ENCODE peak calls at places on chromosomes 5 and 9, in nine cellular contexts. One of them, this sample, is unnamed.

GRCh38 chr5:113581388-113581787 is 67.9 kb downstream of the YTHDC2 start:
- DNase-seq in foreskin fibroblast: no peak
- DNase-seq in lower lobe of right lung: no peak
- DNase-seq in brain microvascular endothelial cell: no peak
- DNase-seq in WERI-Rb-1: no peak
- DNase-seq in psoas muscle: no peak
- DNase-seq in PC-3: no peak
- DNase-seq in IMR-90: no peak
- DNase-seq in heart right ventricle: no peak
- DNase-seq in this sample: peak

GRCh38 chr9:127661342-127661741 is 45.4 kb upstream of the CFAP157 start:
- DNase-seq in PC-3: no peak
- DNase-seq in lower lobe of right lung: no peak
- DNase-seq in foreskin fibroblast: no peak
- DNase-seq in IMR-90: no peak
- DNase-seq in psoas muscle: no peak
- DNase-seq in WERI-Rb-1: peak
- DNase-seq in heart right ventricle: no peak
- DNase-seq in brain microvascular endothelial cell: no peak
- DNase-seq in this sample: peak

GRCh38 chr5:84634256-84634655 is 249.6 kb upstream of the EDIL3 start:
- DNase-seq in foreskin fibroblast: no peak
- DNase-seq in brain microvascular endothelial cell: peak
- DNase-seq in heart right ventricle: no peak
- DNase-seq in PC-3: peak
- DNase-seq in psoas muscle: peak
- DNase-seq in IMR-90: peak
- DNase-seq in WERI-Rb-1: no peak
- DNase-seq in lower lobe of right lung: peak
- DNase-seq in this sample: no peak

GRCh38 chr5:129591508-129592160 is 131.5 kb downstream of the ADAMTS19 start:
- DNase-seq in lower lobe of right lung: no peak
- DNase-seq in IMR-90: no peak
- DNase-seq in psoas muscle: no peak
- DNase-seq in WERI-Rb-1: no peak
- DNase-seq in PC-3: no peak
- DNase-seq in foreskin fibroblast: peak
- DNase-seq in heart right ventricle: no peak
- DNase-seq in brain microvascular endothelial cell: no peak
- DNase-seq in this sample: no peak

GRCh38 chr9:134382733-134383132 is 56.5 kb downstream of the RXRA start:
- DNase-seq in IMR-90: no peak
- DNase-seq in heart right ventricle: no peak
- DNase-seq in foreskin fibroblast: no peak
- DNase-seq in WERI-Rb-1: no peak
- DNase-seq in brain microvascular endothelial cell: no peak
- DNase-seq in psoas muscle: no peak
- DNase-seq in lower lobe of right lung: no peak
- DNase-seq in PC-3: no peak
- DNase-seq in this sample: no peak

GRCh38 chr9:124770359-124771020 is 621 bp downstream of the NR6A1 start:
- DNase-seq in WERI-Rb-1: peak
- DNase-seq in psoas muscle: peak
- DNase-seq in PC-3: no peak
- DNase-seq in brain microvascular endothelial cell: no peak
- DNase-seq in foreskin fibroblast: no peak
- DNase-seq in heart right ventricle: no peak
- DNase-seq in lower lobe of right lung: peak
- DNase-seq in IMR-90: no peak
- DNase-seq in this sample: no peak

GRCh38 chr9:37936965-37937364 is 33.0 kb upstream of the SLC25A51 start:
- DNase-seq in psoas muscle: no peak
- DNase-seq in foreskin fibroblast: peak
- DNase-seq in heart right ventricle: peak
- DNase-seq in WERI-Rb-1: peak
- DNase-seq in PC-3: no peak
- DNase-seq in IMR-90: peak
- DNase-seq in brain microvascular endothelial cell: peak
- DNase-seq in lower lobe of right lung: peak
- DNase-seq in this sample: peak

GRCh38 chr5:53090229-53090628 is 19.3 kb downstream of the MOCS2 start:
- DNase-seq in foreskin fibroblast: no peak
- DNase-seq in lower lobe of right lung: no peak
- DNase-seq in WERI-Rb-1: no peak
- DNase-seq in PC-3: no peak
- DNase-seq in IMR-90: no peak
- DNase-seq in psoas muscle: no peak
- DNase-seq in brain microvascular endothelial cell: no peak
- DNase-seq in heart right ventricle: no peak
- DNase-seq in this sample: no peak

GRCh38 chr5:181245427-181246275 is 1.9 kb upstream of the RACK1 start:
- DNase-seq in PC-3: no peak
- DNase-seq in psoas muscle: peak
- DNase-seq in lower lobe of right lung: no peak
- DNase-seq in WERI-Rb-1: no peak
- DNase-seq in heart right ventricle: no peak
- DNase-seq in IMR-90: no peak
- DNase-seq in brain microvascular endothelial cell: no peak
- DNase-seq in foreskin fibroblast: no peak
- DNase-seq in this sample: no peak

GRCh38 chr9:1337169-1337568 is 287.0 kb downstream of the DMRT2 start:
- DNase-seq in PC-3: peak
- DNase-seq in lower lobe of right lung: no peak
- DNase-seq in WERI-Rb-1: no peak
- DNase-seq in heart right ventricle: no peak
- DNase-seq in psoas muscle: no peak
- DNase-seq in foreskin fibroblast: peak
- DNase-seq in brain microvascular endothelial cell: no peak
- DNase-seq in IMR-90: no peak
- DNase-seq in this sample: no peak

GRCh38 chr5:160802567-160802966 is 49.4 kb downstream of the ATP10B start:
- DNase-seq in IMR-90: no peak
- DNase-seq in WERI-Rb-1: no peak
- DNase-seq in foreskin fibroblast: no peak
- DNase-seq in lower lobe of right lung: no peak
- DNase-seq in brain microvascular endothelial cell: no peak
- DNase-seq in heart right ventricle: no peak
- DNase-seq in PC-3: no peak
- DNase-seq in psoas muscle: no peak
- DNase-seq in this sample: no peak

GRCh38 chr9:17900604-17901003 is 321.7 kb downstream of the SH3GL2 start:
- DNase-seq in heart right ventricle: no peak
- DNase-seq in IMR-90: peak
- DNase-seq in WERI-Rb-1: no peak
- DNase-seq in psoas muscle: no peak
- DNase-seq in PC-3: no peak
- DNase-seq in foreskin fibroblast: no peak
- DNase-seq in lower lobe of right lung: no peak
- DNase-seq in brain microvascular endothelial cell: no peak
- DNase-seq in this sample: no peak

GRCh38 chr9:17907780-17908513 is 329.1 kb downstream of the SH3GL2 start:
- DNase-seq in brain microvascular endothelial cell: no peak
- DNase-seq in IMR-90: no peak
- DNase-seq in lower lobe of right lung: no peak
- DNase-seq in WERI-Rb-1: no peak
- DNase-seq in heart right ventricle: no peak
- DNase-seq in psoas muscle: no peak
- DNase-seq in PC-3: no peak
- DNase-seq in foreskin fibroblast: no peak
- DNase-seq in this sample: peak

GRCh38 chr9:17906841-17907779 is 328.2 kb downstream of the SH3GL2 start:
- DNase-seq in psoas muscle: peak
- DNase-seq in IMR-90: no peak
- DNase-seq in lower lobe of right lung: no peak
- DNase-seq in PC-3: no peak
- DNase-seq in foreskin fibroblast: no peak
- DNase-seq in heart right ventricle: no peak
- DNase-seq in WERI-Rb-1: peak
- DNase-seq in brain microvascular endothelial cell: no peak
- DNase-seq in this sample: no peak

DNA sequence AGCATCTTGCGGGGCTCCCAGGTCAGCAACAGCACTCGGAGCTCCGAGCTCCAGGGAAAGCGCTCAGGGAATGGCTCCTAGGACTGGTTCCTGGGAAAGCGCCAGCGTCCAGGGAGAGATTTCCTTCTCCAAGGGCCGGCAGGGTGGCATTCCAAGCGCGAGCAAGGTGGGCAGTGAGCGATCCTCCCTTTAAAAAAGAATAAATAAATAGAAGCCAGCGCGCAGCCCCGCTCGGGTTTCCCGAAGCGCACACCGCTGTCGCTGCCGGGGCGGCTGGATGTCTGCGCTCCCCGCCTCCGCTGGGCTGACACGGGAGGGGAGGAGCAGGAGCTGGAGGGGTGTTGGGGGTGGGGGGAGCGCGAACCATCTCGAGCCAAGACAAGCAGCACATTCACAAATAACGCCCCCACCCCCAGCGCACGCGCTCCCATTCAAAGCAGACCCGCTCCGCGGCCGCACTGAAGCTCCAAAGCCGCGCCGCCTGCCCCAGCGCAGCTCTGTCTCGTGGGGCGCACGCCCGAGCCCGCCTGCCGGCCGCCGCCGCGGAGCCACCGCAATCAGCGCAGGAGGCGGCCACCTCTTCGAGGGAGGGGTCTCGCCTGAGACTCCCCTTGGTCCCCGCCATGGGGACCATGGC is 327.5 kb downstream of the SH3GL2 start:
- DNase-seq in IMR-90: no peak
- DNase-seq in foreskin fibroblast: no peak
- DNase-seq in lower lobe of right lung: peak
- DNase-seq in PC-3: no peak
- DNase-seq in WERI-Rb-1: peak
- DNase-seq in heart right ventricle: no peak
- DNase-seq in psoas muscle: peak
- DNase-seq in brain microvascular endothelial cell: no peak
- DNase-seq in this sample: peak
- TF ChIP-seq CTCF in IMR-90: no peak
- TF ChIP-seq CTCF in foreskin fibroblast: no peak
- TF ChIP-seq CTCF in lower lobe of right lung: no peak
- TF ChIP-seq CTCF in PC-3: no peak
- TF ChIP-seq CTCF in WERI-Rb-1: no peak
- TF ChIP-seq CTCF in heart right ventricle: no peak
- TF ChIP-seq CTCF in psoas muscle: no peak
- TF ChIP-seq CTCF in brain microvascular endothelial cell: no peak
- TF ChIP-seq CTCF in this sample: no peak

DNA sequence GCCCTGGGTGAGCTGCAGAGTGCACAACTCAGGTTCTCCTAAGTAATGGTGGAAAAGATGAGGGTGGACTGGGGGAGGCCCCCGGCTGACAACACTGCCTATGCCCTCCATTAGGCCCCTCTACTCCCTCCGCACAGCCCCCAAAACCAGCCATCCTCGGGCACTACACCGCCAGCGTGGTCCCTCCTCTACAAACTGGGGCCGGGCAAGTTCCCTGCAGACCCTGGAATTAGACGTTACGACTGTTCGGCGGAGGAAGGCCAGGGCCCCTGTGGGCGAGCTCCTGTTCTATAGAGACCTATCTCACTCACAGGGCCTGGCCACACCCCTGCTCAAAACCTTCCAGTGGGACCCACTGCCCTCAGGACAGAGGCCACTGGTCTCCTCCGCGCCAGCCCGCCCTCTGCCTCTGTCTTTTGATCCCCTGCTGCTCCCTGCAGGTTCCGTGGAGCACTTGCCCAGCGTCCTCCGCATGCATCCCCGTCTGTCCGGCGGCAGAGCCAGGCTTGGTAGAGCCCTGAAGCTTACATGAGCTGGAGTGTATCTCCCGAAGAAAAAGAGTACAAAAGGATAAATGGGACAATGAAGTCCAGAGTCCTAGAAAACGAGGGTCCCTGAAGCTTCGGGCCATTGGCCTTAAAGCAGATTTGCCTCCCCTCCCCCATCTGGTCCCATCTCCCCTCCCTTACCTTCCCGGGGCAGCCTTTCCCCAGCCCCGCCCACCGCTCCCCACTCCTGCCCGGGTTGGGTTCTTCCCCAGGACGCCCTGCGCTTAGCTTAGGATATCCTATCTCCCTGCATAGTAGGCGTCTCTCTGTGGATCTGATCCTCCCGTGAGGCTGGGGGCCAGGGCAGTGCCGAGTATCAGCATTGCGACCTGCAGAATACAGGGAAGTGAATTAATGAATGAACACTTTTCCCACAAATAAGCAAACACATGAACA is 71.3 kb downstream of the HRH2 start:
- DNase-seq in heart right ventricle: no peak
- DNase-seq in WERI-Rb-1: peak
- DNase-seq in psoas muscle: no peak
- DNase-seq in foreskin fibroblast: peak
- DNase-seq in PC-3: no peak
- DNase-seq in IMR-90: no peak
- DNase-seq in brain microvascular endothelial cell: peak
- DNase-seq in lower lobe of right lung: no peak
- DNase-seq in this sample: peak
- H3K4me3 ChIP-seq in heart right ventricle: no peak
- H3K4me3 ChIP-seq in WERI-Rb-1: peak
- H3K4me3 ChIP-seq in psoas muscle: no peak
- H3K4me3 ChIP-seq in foreskin fibroblast: no peak
- H3K4me3 ChIP-seq in PC-3: no peak
- H3K4me3 ChIP-seq in IMR-90: no peak
- H3K4me3 ChIP-seq in brain microvascular endothelial cell: no peak
- H3K4me3 ChIP-seq in lower lobe of right lung: no peak
- H3K4me3 ChIP-seq in this sample: no peak

GRCh38 chr5:151284392-151284967 is 19.1 kb downstream of the SLC36A3 start:
- DNase-seq in IMR-90: no peak
- DNase-seq in WERI-Rb-1: no peak
- DNase-seq in foreskin fibroblast: no peak
- DNase-seq in psoas muscle: no peak
- DNase-seq in lower lobe of right lung: no peak
- DNase-seq in brain microvascular endothelial cell: no peak
- DNase-seq in heart right ventricle: no peak
- DNase-seq in PC-3: no peak
- DNase-seq in this sample: no peak
- TF ChIP-seq CTCF in IMR-90: peak
- TF ChIP-seq CTCF in WERI-Rb-1: peak
- TF ChIP-seq CTCF in foreskin fibroblast: peak
- TF ChIP-seq CTCF in psoas muscle: peak
- TF ChIP-seq CTCF in lower lobe of right lung: peak
- TF ChIP-seq CTCF in brain microvascular endothelial cell: peak
- TF ChIP-seq CTCF in heart right ventricle: no peak
- TF ChIP-seq CTCF in PC-3: peak
- TF ChIP-seq CTCF in this sample: no peak

DNA sequence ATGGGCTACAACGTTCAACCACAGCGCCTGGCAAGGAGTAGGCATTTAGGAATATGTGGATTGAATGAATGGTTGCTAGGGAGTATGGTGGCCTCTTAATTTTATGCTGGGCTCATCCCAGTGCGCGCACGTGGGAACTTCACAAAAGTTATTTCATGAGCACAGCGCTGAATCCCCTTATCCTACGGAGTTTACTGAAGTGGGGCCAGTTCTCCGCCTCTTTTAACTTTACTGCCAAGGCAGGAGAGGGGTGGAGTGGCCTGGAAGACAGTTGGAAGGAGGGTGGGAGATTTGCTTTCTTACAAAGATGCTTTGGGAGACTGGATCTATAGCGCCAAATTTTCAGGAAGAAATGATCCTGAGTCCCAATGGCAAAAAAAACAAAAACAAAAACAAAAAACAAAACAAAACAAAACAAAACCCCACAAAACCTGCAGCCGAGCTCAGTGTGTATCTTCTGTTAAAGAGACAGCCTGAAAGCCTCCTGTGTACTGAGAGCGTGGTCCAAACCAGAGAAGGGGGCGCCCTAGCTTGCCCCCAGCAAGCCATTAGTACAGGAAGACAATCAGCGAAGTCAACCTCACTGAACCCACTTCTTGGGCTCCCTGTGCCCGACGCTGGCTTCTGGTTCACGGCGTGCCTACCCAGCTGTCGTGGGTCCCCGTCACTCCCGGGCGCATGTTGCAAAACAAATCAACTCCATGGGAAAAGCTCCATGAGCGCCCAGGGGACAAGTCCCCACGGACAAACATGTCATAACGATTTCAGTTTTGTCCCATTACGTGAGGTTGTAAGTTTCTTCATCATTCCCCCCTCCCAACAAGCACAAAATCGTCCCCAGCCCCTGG is 326.7 kb downstream of the SH3GL2 start:
- DNase-seq in brain microvascular endothelial cell: no peak
- DNase-seq in psoas muscle: no peak
- DNase-seq in heart right ventricle: no peak
- DNase-seq in WERI-Rb-1: no peak
- DNase-seq in PC-3: no peak
- DNase-seq in IMR-90: no peak
- DNase-seq in lower lobe of right lung: no peak
- DNase-seq in foreskin fibroblast: no peak
- DNase-seq in this sample: no peak
- H3K4me3 ChIP-seq in brain microvascular endothelial cell: no peak
- H3K4me3 ChIP-seq in psoas muscle: peak
- H3K4me3 ChIP-seq in heart right ventricle: peak
- H3K4me3 ChIP-seq in WERI-Rb-1: peak
- H3K4me3 ChIP-seq in PC-3: no peak
- H3K4me3 ChIP-seq in IMR-90: no peak
- H3K4me3 ChIP-seq in lower lobe of right lung: peak
- H3K4me3 ChIP-seq in foreskin fibroblast: no peak
- H3K4me3 ChIP-seq in this sample: no peak